ENCODE peak calls at places on chromosome 5, in eight cellular contexts. L is neural crest cell; P is K562; F is stomach; A is omental fat pad; J is CD4-positive, alpha-beta T cell; C is activated B cell treated with CpG ODN at 0.5 μM for 24 hours; Z is breast epithelium. T is an unnamed sample.

GRCh38 chr5:131774652-131775367 is 22.0 kb downstream of the FNIP1 start:
- DNase-seq in L (no peak), P (no peak), F (no peak), A (no peak), J (no peak), C (no peak), Z (no peak), T (no peak)

GRCh38 chr5:83256091-83256775 is 178.9 kb downstream of the XRCC4 start:
- DNase-seq in L (no peak), P (no peak), F (no peak), A (no peak), J (no peak), C (no peak), Z (no peak), T (no peak)

GRCh38 chr5:66884589-66885228 is 288.5 kb downstream of the MAST4 start:
- DNase-seq in L (no peak), P (no peak), F (no peak), A (no peak), J (no peak), C (no peak), Z (no peak), T (no peak)

GRCh38 chr5:14781106-14781505 is 90.5 kb downstream of the ANKH start:
- DNase-seq in L (no peak), P (no peak), F (no peak), A (no peak), J (no peak), C (no peak), Z (no peak), T (no peak)

GRCh38 chr5:1729641-1730486 is 69.8 kb downstream of the MRPL36 start:
- DNase-seq in L (no peak), P (no peak), F (peak; percentile 17), A (no peak), J (no peak), C (no peak), Z (no peak), T (peak; percentile 13)

GRCh38 chr5:53350991-53351770 is 129.2 kb upstream of the FST start:
- DNase-seq in L (no peak), P (peak; percentile 3), F (no peak), A (no peak), J (no peak), C (no peak), Z (no peak), T (no peak)

GRCh38 chr5:178483620-178484019 is 106.6 kb downstream of the COL23A1 start:
- DNase-seq in L (no peak), P (no peak), F (peak; percentile 38), A (no peak), J (peak; percentile 67), C (no peak), Z (no peak), T (no peak)

GRCh38 chr5:122612901-122613300 is 162.0 kb upstream of the SNX2 start:
- DNase-seq in L (no peak), P (no peak), F (no peak), A (no peak), J (no peak), C (no peak), Z (no peak), T (no peak)

GRCh38 chr5:134462047-134462575 is 50.4 kb upstream of the CDKN2AIPNL start:
- DNase-seq in L (no peak), P (no peak), F (no peak), A (no peak), J (no peak), C (no peak), Z (no peak), T (no peak)

GRCh38 chr5:165134146-165134545 is 1628.7 kb downstream of the MAT2B start:
- DNase-seq in L (no peak), P (no peak), F (no peak), A (no peak), J (no peak), C (no peak), Z (no peak), T (no peak)

GRCh38 chr5:134530375-134531077 is 5.1 kb downstream of the JADE2 start:
- DNase-seq in L (no peak), P (no peak), F (peak; percentile 76), A (no peak), J (no peak), C (no peak), Z (no peak), T (no peak)

DNA sequence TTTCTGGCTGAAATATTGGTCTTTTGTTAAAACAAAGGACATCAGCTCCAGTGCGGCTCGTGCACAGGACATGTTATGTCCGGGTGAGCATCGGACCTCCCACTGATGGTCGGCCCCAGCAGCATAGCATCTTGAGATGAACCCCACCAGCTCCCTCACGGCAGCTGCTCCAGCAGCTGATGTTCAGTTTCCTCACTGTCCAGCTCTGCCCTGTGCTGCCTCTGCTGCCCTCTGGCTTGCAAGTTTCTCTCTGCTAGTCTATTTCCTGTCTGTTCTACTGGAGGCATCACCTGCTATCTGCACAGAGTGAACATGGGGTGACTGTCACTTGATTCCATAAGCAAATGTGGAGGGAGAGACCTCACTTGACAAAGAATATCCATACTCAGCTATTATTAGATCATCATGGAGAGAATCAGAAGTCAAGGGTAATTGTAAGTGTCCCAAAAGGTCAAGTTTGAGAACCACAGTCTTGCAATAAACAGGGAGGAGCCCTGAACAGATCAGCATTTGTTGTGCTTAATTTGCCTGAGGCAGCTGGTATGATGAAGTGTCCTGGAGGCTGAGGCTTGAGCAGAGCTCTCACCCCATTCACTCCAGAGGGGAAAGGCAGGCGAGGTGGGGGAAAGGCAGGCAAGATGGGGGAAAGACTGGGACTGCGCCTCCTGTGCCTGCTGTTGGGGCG is 702.8 kb downstream of the SEMA5A start:
- DNase-seq in L (no peak), P (no peak), F (no peak), A (no peak), J (no peak), C (no peak), Z (no peak), T (no peak)
- TF ChIP-seq CTCF in L (peak; percentile 33), P (no peak), F (no peak), A (no peak), J (no peak), C (no peak), Z (no peak), T (no peak)

GRCh38 chr5:22541037-22541436 is 312.1 kb downstream of the CDH12 start:
- DNase-seq in L (no peak), P (no peak), F (no peak), A (no peak), J (no peak), C (no peak), Z (no peak), T (no peak)

GRCh38 chr5:22539756-22540155 is 313.4 kb downstream of the CDH12 start:
- DNase-seq in L (no peak), P (no peak), F (no peak), A (no peak), J (no peak), C (no peak), Z (no peak), T (no peak)
- TF ChIP-seq CTCF in L (no peak), P (no peak), F (no peak), A (no peak), J (no peak), C (no peak), Z (no peak), T (no peak)

GRCh38 chr5:43115968-43116367 is 4.7 kb upstream of the ZNF131 start:
- DNase-seq in L (no peak), P (no peak), F (no peak), A (no peak), J (no peak), C (no peak), Z (no peak), T (no peak)

GRCh38 chr5:43117092-43117491 is 3.6 kb upstream of the ZNF131 start:
- DNase-seq in L (no peak), P (no peak), F (no peak), A (no peak), J (no peak), C (no peak), Z (no peak), T (no peak)

GRCh38 chr5:43123887-43124286 is 3.2 kb downstream of the ZNF131 start:
- DNase-seq in L (no peak), P (no peak), F (no peak), A (no peak), J (no peak), C (no peak), Z (no peak), T (no peak)

GRCh38 chr5:43121565-43122484 is 1.1 kb downstream of the ZNF131 start:
- DNase-seq in L (peak; percentile 49), P (peak; percentile 71), F (no peak), A (no peak), J (no peak), C (no peak), Z (no peak), T (peak; percentile 41)

DNA sequence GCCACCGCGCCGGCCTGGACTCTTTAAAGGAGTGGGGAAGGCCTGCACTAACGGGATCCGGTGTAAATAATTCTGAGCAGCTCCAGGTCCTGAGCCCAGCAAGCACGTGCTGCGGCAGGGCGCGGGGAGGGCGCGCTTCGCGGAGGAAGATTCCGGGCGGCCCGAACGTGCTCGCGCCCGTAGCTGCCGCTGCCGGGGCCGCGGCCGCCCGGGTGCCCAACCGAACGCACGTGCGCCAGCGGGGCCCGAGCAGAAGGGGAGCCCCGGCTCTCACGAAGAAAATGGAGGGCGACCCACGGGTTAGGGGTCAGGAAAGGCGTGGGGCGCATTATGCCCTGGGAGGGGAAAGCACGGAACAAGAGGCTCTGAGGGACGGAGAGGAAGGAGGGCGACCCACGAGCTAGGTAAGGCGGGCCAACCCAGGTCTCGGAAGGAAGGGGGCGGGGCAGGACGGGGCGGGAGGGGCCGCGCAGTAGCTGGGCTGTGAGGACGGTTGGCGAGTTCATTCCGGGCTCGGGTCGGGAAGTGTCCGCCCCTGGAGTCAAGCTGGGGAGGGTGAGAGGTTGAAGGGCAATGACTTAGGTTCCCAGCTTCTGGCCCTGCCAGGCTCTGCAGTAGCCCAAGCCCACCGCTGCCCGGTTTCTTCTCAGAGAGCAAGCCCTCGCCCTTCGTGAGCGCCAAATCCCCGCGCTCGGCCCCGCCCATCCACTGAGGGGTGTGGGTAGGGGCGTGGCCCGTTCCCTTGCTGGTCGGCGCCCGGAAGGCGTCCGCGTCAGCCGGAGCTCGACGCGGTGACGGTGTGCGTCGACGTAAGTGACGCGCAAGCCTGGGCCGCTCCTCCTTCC is at the start of gene ZNF131:
- DNase-seq in L (peak; percentile 93), P (peak; percentile 100), F (peak; percentile 97), A (peak; percentile 87), J (peak; percentile 97), C (peak; percentile 99), Z (peak; percentile 94), T (peak; percentile 97)
- TF ChIP-seq CTCF in L (no peak), P (no peak), F (no peak), A (no peak), J (no peak), C (no peak), Z (no peak), T (no peak)

GRCh38 chr5:31983851-31984250 is 190.3 kb downstream of the GOLPH3 start:
- DNase-seq in L (no peak), P (no peak), F (no peak), A (no peak), J (no peak), C (no peak), Z (no peak), T (no peak)
- TF ChIP-seq CTCF in L (no peak), P (no peak), F (no peak), A (no peak), J (no peak), C (no peak), Z (no peak), T (no peak)

GRCh38 chr5:124176692-124177091 is 569.7 kb downstream of the ZNF608 start:
- DNase-seq in L (no peak), P (no peak), F (no peak), A (no peak), J (no peak), C (no peak), Z (no peak), T (no peak)
- TF ChIP-seq CTCF in L (no peak), P (no peak), F (no peak), A (no peak), J (no peak), C (no peak), Z (no peak), T (no peak)

T was measured in colonic mucosa.